ENCODE peak calls at places on chromosomes 12 and 14, in six cellular contexts. D, H, Y, C, J and L are unnamed samples.

GRCh38 chr12:52300796-52301691 is 9.7 kb upstream of the KRT81 start:
- DNase-seq in J (no peak), C (peak; percentile 11), Y (no peak), H (peak; percentile 64), D (no peak), L (no peak)

GRCh38 chr14:46820291-46820690 is 168.7 kb upstream of the RPL10L start:
- DNase-seq in J (no peak), Y (no peak), H (peak; percentile 38), C (no peak), D (peak; percentile 2), L (no peak)

GRCh38 chr14:55103005-55103640 is 25.9 kb upstream of the LGALS3 start:
- DNase-seq in C (peak; percentile 58), Y (peak; percentile 89), D (peak; percentile 78), J (no peak), H (peak; percentile 89), L (peak; percentile 37)

GRCh38 chr12:728781-729180 is 23.6 kb upstream of the WNK1 start:
- DNase-seq in C (peak; percentile 48), D (no peak), Y (no peak), H (no peak), J (no peak), L (no peak)

GRCh38 chr12:2892246-2892645 is 1.6 kb downstream of the TULP3 start:
- DNase-seq in D (no peak), C (no peak), J (no peak), Y (no peak), H (no peak), L (no peak)

GRCh38 chr14:37032863-37033262 is 139.5 kb downstream of the SLC25A21 start:
- DNase-seq in Y (no peak), H (no peak), D (no peak), J (no peak), C (no peak), L (no peak)

GRCh38 chr12:32603858-32604257 is 75.2 kb upstream of the DNM1L start:
- DNase-seq in J (no peak), Y (no peak), H (no peak), C (peak; percentile 46), D (no peak), L (no peak)

GRCh38 chr12:22180699-22181098 is 134.7 kb downstream of the CMAS start:
- DNase-seq in C (no peak), J (no peak), H (no peak), Y (no peak), D (no peak), L (no peak)

GRCh38 chr12:31874961-31875608 is 84.1 kb upstream of the RESF1 start:
- DNase-seq in J (no peak), H (peak; percentile 56), Y (no peak), D (peak; percentile 41), C (peak; percentile 74), L (peak; percentile 16)

GRCh38 chr14:95497561-95498011 is 18.9 kb downstream of the SYNE3 start:
- DNase-seq in J (no peak), H (no peak), Y (no peak), C (peak; percentile 6), D (no peak), L (no peak)

GRCh38 chr12:100799770-100800169 is 5.2 kb downstream of the ANO4 start:
- DNase-seq in C (no peak), J (peak; percentile 61), D (no peak), Y (no peak), H (no peak), L (no peak)

GRCh38 chr12:86228656-86229055 is 27.5 kb downstream of the MGAT4C start:
- DNase-seq in J (no peak), H (no peak), D (no peak), Y (no peak), C (no peak), L (no peak)

GRCh38 chr14:51638071-51638944 is 13.4 kb upstream of the FRMD6 start:
- DNase-seq in J (no peak), C (no peak), H (peak; percentile 73), D (no peak), Y (peak; percentile 19), L (no peak)

GRCh38 chr12:73274972-73275371 is 1002.8 kb downstream of the TRHDE start:
- DNase-seq in Y (peak; percentile 7), J (no peak), D (no peak), C (no peak), H (no peak), L (no peak)

GRCh38 chr14:65332141-65332871 is 80.2 kb upstream of the FUT8 start:
- DNase-seq in H (no peak), J (no peak), C (no peak), Y (no peak), D (no peak), L (no peak)

GRCh38 chr12:25959069-25959961 is 833 bp downstream of the RASSF8 start:
- DNase-seq in Y (peak; percentile 87), J (peak; percentile 66), C (peak; percentile 23), D (peak; percentile 68), H (peak; percentile 59), L (no peak)

GRCh38 chr12:87768884-87769283 is 260.3 kb downstream of the C12orf50 start:
- DNase-seq in Y (no peak), D (no peak), C (no peak), H (no peak), J (no peak), L (no peak)

GRCh38 chr12:115070313-115070712 is 386.3 kb upstream of the TBX3 start:
- DNase-seq in C (no peak), D (no peak), J (no peak), H (no peak), Y (no peak), L (no peak)

GRCh38 chr14:98474900-98475299 is 797.1 kb downstream of the BCL11B start:
- DNase-seq in C (no peak), H (no peak), Y (no peak), J (no peak), D (no peak), L (no peak)

GRCh38 chr14:21084988-21085853 is 13.2 kb downstream of the ZNF219 start:
- DNase-seq in J (no peak), C (no peak), H (no peak), Y (peak; percentile 86), D (no peak), L (no peak)

GRCh38 chr14:101123639-101124525 is 220.4 kb upstream of the RTL1 start:
- DNase-seq in J (no peak), D (no peak), Y (no peak), H (peak; percentile 15), C (no peak), L (no peak)

GRCh38 chr12:124273630-124274029 is 21.3 kb upstream of the RFLNA start:
- DNase-seq in D (no peak), J (no peak), H (peak; percentile 89), Y (peak; percentile 60), C (peak; percentile 28), L (no peak)

GRCh38 chr12:65977384-65977783 is 153.1 kb downstream of the HMGA2 start:
- DNase-seq in Y (no peak), J (no peak), C (no peak), D (no peak), H (no peak), L (no peak)

GRCh38 chr14:95686935-95687334 is 709 bp downstream of the TCL1B start:
- DNase-seq in H (no peak), C (no peak), D (no peak), J (no peak), Y (no peak), L (no peak)

GRCh38 chr12:122081697-122082221 is 3.2 kb downstream of the MLXIP start:
- DNase-seq in J (peak; percentile 33), H (no peak), D (peak; percentile 41), C (peak; percentile 58), Y (no peak), L (no peak)

GRCh38 chr12:124835652-124836410 is 27.8 kb downstream of the SCARB1 start:
- DNase-seq in Y (no peak), J (no peak), H (no peak), C (no peak), D (no peak), L (no peak)

GRCh38 chr14:32567543-32568384 is 238.7 kb downstream of the AKAP6 start:
- DNase-seq in C (no peak), H (no peak), D (no peak), J (peak; percentile 48), Y (no peak), L (no peak)

GRCh38 chr14:90060312-90060964 is 1.4 kb upstream of the KCNK13 start:
- DNase-seq in H (peak; percentile 83), C (peak; percentile 70), Y (peak; percentile 1), D (peak; percentile 27), J (peak; percentile 76), L (no peak)

GRCh38 chr14:24959791-24960331 is 90.1 kb downstream of the STXBP6 start:
- DNase-seq in C (no peak), J (no peak), H (no peak), D (no peak), Y (no peak), L (no peak)

GRCh38 chr12:14827043-14827442 is 13.1 kb upstream of the SMCO3 start:
- DNase-seq in C (no peak), H (no peak), Y (no peak), J (no peak), D (no peak), L (no peak)

GRCh38 chr12:95390932-95391331 is 83.0 kb upstream of the METAP2 start:
- DNase-seq in Y (no peak), C (no peak), H (no peak), D (no peak), J (no peak), L (no peak)

GRCh38 chr12:113040722-113041168 is 15.8 kb upstream of the DTX1 start:
- DNase-seq in H (no peak), Y (peak; percentile 48), C (no peak), D (peak; percentile 76), J (peak; percentile 16), L (peak; percentile 21)

GRCh38 chr14:91350813-91351507 is 66.7 kb downstream of the CCDC88C start:
- DNase-seq in C (peak; percentile 83), J (no peak), H (no peak), D (no peak), Y (peak; percentile 53), L (no peak)

GRCh38 chr12:52197371-52198231 is 5.8 kb upstream of the KRT80 start:
- DNase-seq in D (peak; percentile 49), H (no peak), Y (no peak), C (no peak), J (no peak), L (no peak)

GRCh38 chr12:128042825-128043224 is 224.1 kb upstream of the TMEM132C start:
- DNase-seq in Y (no peak), D (no peak), C (no peak), H (no peak), J (no peak), L (no peak)